ENCODE peak calls at places on chromosomes 2 and 18, in six cellular contexts. One of them, this sample, is unnamed.

GRCh38 chr18:76444436-76445105 is 50.5 kb downstream of the ZNF516 start:
- DNase-seq in HCT116: no peak
- DNase-seq in SK-N-SH: no peak
- DNase-seq in K562: no peak
- DNase-seq in A549: no peak
- DNase-seq in Panc1: no peak
- DNase-seq in this sample: no peak

GRCh38 chr2:71454221-71455010 is 1.1 kb downstream of the DYSF start:
- DNase-seq in HCT116: no peak
- DNase-seq in SK-N-SH: no peak
- DNase-seq in K562: peak; percentile 47
- DNase-seq in A549: no peak
- DNase-seq in Panc1: no peak
- DNase-seq in this sample: peak; percentile 73

GRCh38 chr2:11621465-11621864 is 48.5 kb downstream of the NTSR2 start:
- DNase-seq in HCT116: no peak
- DNase-seq in SK-N-SH: no peak
- DNase-seq in K562: no peak
- DNase-seq in A549: no peak
- DNase-seq in Panc1: no peak
- DNase-seq in this sample: no peak

GRCh38 chr2:232994446-232994845 is 18.6 kb downstream of the NGEF start:
- DNase-seq in HCT116: no peak
- DNase-seq in SK-N-SH: no peak
- DNase-seq in K562: no peak
- DNase-seq in A549: no peak
- DNase-seq in Panc1: no peak
- DNase-seq in this sample: no peak

GRCh38 chr2:21175895-21176646 is 52.3 kb downstream of the TDRD15 start:
- DNase-seq in HCT116: no peak
- DNase-seq in SK-N-SH: peak; percentile 40
- DNase-seq in K562: peak; percentile 33
- DNase-seq in A549: no peak
- DNase-seq in Panc1: no peak
- DNase-seq in this sample: peak; percentile 32

GRCh38 chr18:79604205-79604912 is 75.2 kb upstream of the CTDP1 start:
- DNase-seq in HCT116: no peak
- DNase-seq in SK-N-SH: no peak
- DNase-seq in K562: no peak
- DNase-seq in A549: no peak
- DNase-seq in Panc1: no peak
- DNase-seq in this sample: no peak

GRCh38 chr2:160022162-160022561 is 40.3 kb downstream of the PLA2R1 start:
- DNase-seq in HCT116: no peak
- DNase-seq in SK-N-SH: no peak
- DNase-seq in K562: peak; percentile 14
- DNase-seq in A549: no peak
- DNase-seq in Panc1: no peak
- DNase-seq in this sample: peak; percentile 59

GRCh38 chr2:85133751-85134254 is 611 bp downstream of the TCF7L1 start:
- DNase-seq in HCT116: no peak
- DNase-seq in SK-N-SH: peak; percentile 81
- DNase-seq in K562: peak; percentile 35
- DNase-seq in A549: peak; percentile 71
- DNase-seq in Panc1: no peak
- DNase-seq in this sample: peak; percentile 39

GRCh38 chr2:234823877-234824376 is 127.9 kb upstream of the SH3BP4 start:
- DNase-seq in HCT116: no peak
- DNase-seq in SK-N-SH: no peak
- DNase-seq in K562: no peak
- DNase-seq in A549: peak; percentile 87
- DNase-seq in Panc1: peak; percentile 24
- DNase-seq in this sample: no peak

GRCh38 chr2:237931205-237931721 is 35.6 kb upstream of the UBE2F start:
- DNase-seq in HCT116: no peak
- DNase-seq in SK-N-SH: no peak
- DNase-seq in K562: no peak
- DNase-seq in A549: no peak
- DNase-seq in Panc1: no peak
- DNase-seq in this sample: no peak

GRCh38 chr2:182824056-182824758 is 42.2 kb downstream of the FRZB start:
- DNase-seq in HCT116: no peak
- DNase-seq in SK-N-SH: no peak
- DNase-seq in K562: no peak
- DNase-seq in A549: no peak
- DNase-seq in Panc1: no peak
- DNase-seq in this sample: no peak

GRCh38 chr2:157757500-157757899 is 118.6 kb downstream of the ACVR1 start:
- DNase-seq in HCT116: no peak
- DNase-seq in SK-N-SH: no peak
- DNase-seq in K562: no peak
- DNase-seq in A549: no peak
- DNase-seq in Panc1: no peak
- DNase-seq in this sample: no peak

GRCh38 chr2:42338567-42339190 is 22.3 kb downstream of the COX7A2L start:
- DNase-seq in HCT116: no peak
- DNase-seq in SK-N-SH: no peak
- DNase-seq in K562: no peak
- DNase-seq in A549: no peak
- DNase-seq in Panc1: no peak
- DNase-seq in this sample: no peak

GRCh38 chr18:61998335-61998734 is 105.5 kb upstream of the RNF152 start:
- DNase-seq in HCT116: no peak
- DNase-seq in SK-N-SH: no peak
- DNase-seq in K562: no peak
- DNase-seq in A549: no peak
- DNase-seq in Panc1: no peak
- DNase-seq in this sample: no peak

GRCh38 chr2:28507806-28508764 is 12.2 kb downstream of the PLB1 start:
- DNase-seq in HCT116: peak; percentile 73
- DNase-seq in SK-N-SH: no peak
- DNase-seq in K562: peak; percentile 61
- DNase-seq in A549: peak; percentile 48
- DNase-seq in Panc1: peak; percentile 76
- DNase-seq in this sample: no peak

GRCh38 chr2:72561621-72562318 is 264.1 kb downstream of the EXOC6B start:
- DNase-seq in HCT116: no peak
- DNase-seq in SK-N-SH: no peak
- DNase-seq in K562: no peak
- DNase-seq in A549: peak; percentile 52
- DNase-seq in Panc1: no peak
- DNase-seq in this sample: peak; percentile 28

GRCh38 chr2:109721117-109721504 is 73.0 kb upstream of the RGPD5 start:
- DNase-seq in HCT116: no peak
- DNase-seq in SK-N-SH: no peak
- DNase-seq in K562: no peak
- DNase-seq in A549: no peak
- DNase-seq in Panc1: no peak
- DNase-seq in this sample: no peak

GRCh38 chr2:190947711-190948251 is 66.2 kb downstream of the STAT1 start:
- DNase-seq in HCT116: peak; percentile 49
- DNase-seq in SK-N-SH: no peak
- DNase-seq in K562: no peak
- DNase-seq in A549: peak; percentile 75
- DNase-seq in Panc1: no peak
- DNase-seq in this sample: peak; percentile 28

GRCh38 chr2:121266543-121267106 is 18.4 kb downstream of the TFCP2L1 start:
- DNase-seq in HCT116: no peak
- DNase-seq in SK-N-SH: no peak
- DNase-seq in K562: no peak
- DNase-seq in A549: no peak
- DNase-seq in Panc1: no peak
- DNase-seq in this sample: no peak

GRCh38 chr2:134689303-134689702 is 29.5 kb downstream of the TMEM163 start:
- DNase-seq in HCT116: no peak
- DNase-seq in SK-N-SH: no peak
- DNase-seq in K562: no peak
- DNase-seq in A549: no peak
- DNase-seq in Panc1: no peak
- DNase-seq in this sample: no peak

GRCh38 chr18:59696311-59697235 is 650 bp downstream of the CCBE1 start:
- DNase-seq in HCT116: no peak
- DNase-seq in SK-N-SH: no peak
- DNase-seq in K562: no peak
- DNase-seq in A549: peak; percentile 20
- DNase-seq in Panc1: no peak
- DNase-seq in this sample: peak; percentile 81

GRCh38 chr2:230627806-230628724 is 84.6 kb upstream of the CAB39 start:
- DNase-seq in HCT116: no peak
- DNase-seq in SK-N-SH: no peak
- DNase-seq in K562: peak; percentile 75
- DNase-seq in A549: peak; percentile 41
- DNase-seq in Panc1: no peak
- DNase-seq in this sample: no peak

GRCh38 chr2:141959016-141959415 is 171.8 kb downstream of the LRP1B start:
- DNase-seq in HCT116: no peak
- DNase-seq in SK-N-SH: no peak
- DNase-seq in K562: no peak
- DNase-seq in A549: no peak
- DNase-seq in Panc1: no peak
- DNase-seq in this sample: no peak

DNA sequence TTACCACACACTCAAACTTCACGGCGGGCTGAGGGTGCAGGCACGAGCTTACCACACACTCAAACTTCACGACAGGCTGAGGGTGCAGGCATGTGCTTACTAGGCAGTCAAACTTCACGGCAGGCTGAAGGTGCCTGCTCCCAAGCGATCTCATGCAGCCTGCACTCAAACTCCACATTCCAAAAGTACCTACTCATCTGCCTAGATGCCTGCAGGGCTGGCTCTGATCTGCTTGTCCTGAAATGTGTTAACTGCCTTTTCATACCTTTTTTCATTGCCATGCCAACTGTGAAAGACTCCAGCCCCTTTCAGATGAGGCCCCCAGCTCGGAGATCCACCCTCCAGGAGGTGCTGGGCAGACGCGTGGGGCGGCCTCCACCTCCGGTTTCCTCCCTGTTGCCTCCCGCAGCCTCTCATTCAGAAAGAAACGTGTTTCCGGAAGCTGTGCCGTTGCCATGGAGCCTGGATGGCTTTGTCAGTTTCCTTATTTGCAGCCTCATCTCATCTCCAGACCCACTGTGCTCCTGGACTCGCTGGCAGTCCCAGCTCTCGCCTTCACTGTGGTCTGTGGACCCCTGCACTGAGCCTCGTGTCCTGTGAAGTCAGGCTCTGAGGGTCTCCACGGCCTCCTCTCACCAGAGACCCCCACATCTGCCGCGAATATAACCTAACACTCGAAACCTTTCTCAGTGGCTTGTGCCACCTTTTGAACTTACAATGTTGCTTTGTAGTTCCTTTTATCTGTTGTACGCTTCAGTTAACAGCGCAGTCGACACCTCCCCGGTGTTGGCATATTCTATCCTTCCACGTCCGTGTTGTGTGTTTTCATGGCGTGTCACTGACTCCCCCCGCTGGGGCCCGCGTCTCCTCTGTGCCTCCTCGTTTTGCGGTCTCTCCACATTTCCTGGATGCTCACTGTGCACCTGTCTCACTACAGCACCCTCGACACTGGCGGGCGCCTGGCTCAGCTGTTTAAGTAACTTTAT is 106.1 kb upstream of the ALKAL2 start:
- DNase-seq in HCT116: no peak
- DNase-seq in SK-N-SH: no peak
- DNase-seq in K562: peak; percentile 5
- DNase-seq in A549: peak; percentile 53
- DNase-seq in Panc1: no peak
- DNase-seq in this sample: peak; percentile 9
- TF ChIP-seq REST in HCT116: no peak
- TF ChIP-seq REST in SK-N-SH: no peak
- TF ChIP-seq REST in K562: no peak
- TF ChIP-seq REST in A549: no peak
- TF ChIP-seq REST in Panc1: no peak
- TF ChIP-seq REST in this sample: no peak

GRCh38 chr18:35942661-35943060 is 29.8 kb upstream of the RMP24 start:
- DNase-seq in HCT116: no peak
- DNase-seq in SK-N-SH: no peak
- DNase-seq in K562: no peak
- DNase-seq in A549: no peak
- DNase-seq in Panc1: no peak
- DNase-seq in this sample: no peak
- TF ChIP-seq CTCF in HCT116: no peak
- TF ChIP-seq CTCF in SK-N-SH: no peak
- TF ChIP-seq CTCF in K562: peak; percentile 10
- TF ChIP-seq CTCF in A549: no peak
- TF ChIP-seq CTCF in Panc1: no peak
- TF ChIP-seq CTCF in this sample: no peak

DNA sequence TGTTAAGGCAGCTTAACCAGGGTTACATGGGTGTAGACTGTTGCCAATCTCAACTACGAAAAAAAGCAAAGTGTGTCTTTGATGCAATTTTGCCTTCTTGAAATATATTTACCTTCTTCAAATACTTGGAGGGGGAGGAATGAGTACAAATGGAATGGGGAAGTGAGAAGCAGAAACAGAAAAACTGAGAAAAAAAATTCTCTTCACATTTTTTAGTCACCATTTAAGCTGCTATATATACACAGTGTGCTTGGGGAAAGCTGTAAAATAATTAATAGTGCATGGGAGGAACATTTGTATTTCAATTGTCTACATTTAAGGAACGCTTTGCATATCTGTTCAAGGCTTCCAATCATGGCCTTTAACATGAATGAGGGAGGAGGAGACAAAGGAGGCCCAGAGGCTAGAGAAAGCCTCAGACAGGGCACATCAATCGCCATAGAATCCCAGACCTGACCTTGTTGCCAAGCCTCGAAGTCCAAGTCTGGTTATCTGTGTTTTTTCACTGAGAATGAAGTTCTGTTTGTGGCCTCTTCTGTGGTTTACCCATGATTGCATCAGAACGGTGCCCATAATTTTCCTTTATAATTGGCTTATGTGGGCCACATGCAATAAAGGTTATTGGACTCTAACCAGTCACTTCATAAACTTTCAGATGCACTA is 158.6 kb downstream of the PIK3C3 start:
- DNase-seq in HCT116: no peak
- DNase-seq in SK-N-SH: no peak
- DNase-seq in K562: peak; percentile 3
- DNase-seq in A549: no peak
- DNase-seq in Panc1: no peak
- DNase-seq in this sample: no peak
- TF ChIP-seq REST in HCT116: no peak
- TF ChIP-seq REST in SK-N-SH: no peak
- TF ChIP-seq REST in K562: no peak
- TF ChIP-seq REST in A549: no peak
- TF ChIP-seq REST in Panc1: no peak
- TF ChIP-seq REST in this sample: no peak

DNA sequence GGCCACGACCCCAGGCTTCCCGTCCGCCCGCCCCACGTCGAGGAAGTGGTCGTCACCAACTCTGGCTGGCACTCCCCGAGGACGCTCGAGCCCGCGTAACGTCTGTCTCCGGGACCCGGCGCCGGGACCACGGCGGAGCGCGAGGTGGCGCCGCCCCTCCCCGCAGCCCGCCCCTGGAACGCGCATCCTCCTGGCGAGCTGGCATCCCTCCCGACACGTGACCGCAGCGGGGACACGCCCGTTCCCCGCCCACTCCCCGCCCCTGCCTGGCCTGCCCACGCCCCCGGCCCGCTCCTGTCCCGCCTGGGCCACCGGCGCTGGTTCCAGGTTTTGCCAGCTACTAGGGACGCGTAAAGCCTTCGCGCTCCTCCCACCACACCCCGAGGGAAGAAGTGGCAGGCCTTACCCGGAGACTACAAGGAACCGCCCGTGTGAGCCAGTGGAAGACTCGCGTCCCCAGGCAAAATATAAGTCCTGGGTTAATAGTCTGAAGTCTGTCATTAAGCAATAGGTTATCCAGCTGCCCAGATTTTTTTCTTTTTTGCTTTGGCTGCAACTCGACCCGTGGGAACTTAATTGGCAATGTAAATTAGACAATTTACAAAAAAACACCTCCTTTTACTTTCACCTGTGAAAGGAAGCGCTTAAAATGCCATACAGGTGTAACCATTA is at the start of gene OSBPL1A:
- DNase-seq in HCT116: peak; percentile 91
- DNase-seq in SK-N-SH: peak; percentile 99
- DNase-seq in K562: peak; percentile 68
- DNase-seq in A549: peak; percentile 86
- DNase-seq in Panc1: peak; percentile 39
- DNase-seq in this sample: peak; percentile 99
- TF ChIP-seq CTCF in HCT116: no peak
- TF ChIP-seq CTCF in SK-N-SH: no peak
- TF ChIP-seq CTCF in K562: no peak
- TF ChIP-seq CTCF in A549: no peak
- TF ChIP-seq CTCF in Panc1: no peak
- TF ChIP-seq CTCF in this sample: no peak